ENCODE peak calls at places on chromosome 14, in nine cellular contexts. Z is NB4, I is stomach, K is AG04449, Q is AG10803, G is astrocyte of the spinal cord, L is foreskin fibroblast, Y is choroid plexus epithelial cell, M is mucosa of descending colon. W is an unnamed sample.

GRCh38 chr14:31947076-31947475 is 130.0 kb upstream of the ARHGAP5 start:
- DNase-seq in Z (no peak), I (no peak), K (no peak), Q (no peak), G (no peak), L (no peak), Y (no peak), M (no peak), W (no peak)

GRCh38 chr14:102125546-102125945 is 14.2 kb upstream of the WDR20 start:
- DNase-seq in Z (no peak), I (no peak), K (no peak), Q (no peak), G (no peak), L (no peak), Y (peak), M (no peak), W (no peak)

GRCh38 chr14:32724864-32725550 is 213.7 kb upstream of the NPAS3 start:
- DNase-seq in Z (no peak), I (no peak), K (peak), Q (peak), G (peak), L (peak), Y (peak), M (no peak), W (peak)

GRCh38 chr14:38278035-38278434 is 22.1 kb upstream of the CLEC14A start:
- DNase-seq in Z (no peak), I (no peak), K (no peak), Q (no peak), G (no peak), L (peak), Y (peak), M (no peak), W (no peak)

GRCh38 chr14:102375126-102375525 is 12.4 kb downstream of the TECPR2 start:
- DNase-seq in Z (peak), I (no peak), K (no peak), Q (no peak), G (no peak), L (no peak), Y (no peak), M (no peak), W (no peak)

GRCh38 chr14:53630336-53630735 is 326.3 kb downstream of the BMP4 start:
- DNase-seq in Z (no peak), I (no peak), K (no peak), Q (no peak), G (peak), L (no peak), Y (no peak), M (no peak), W (no peak)

GRCh38 chr14:59918824-59919581 is 941 bp upstream of the LRRC9 start:
- DNase-seq in Z (peak), I (no peak), K (no peak), Q (peak), G (peak), L (peak), Y (peak), M (peak), W (peak)

GRCh38 chr14:65720171-65720570 is 307.6 kb downstream of the FUT8 start:
- DNase-seq in Z (no peak), I (no peak), K (no peak), Q (no peak), G (no peak), L (no peak), Y (no peak), M (no peak), W (no peak)

GRCh38 chr14:68964300-68965093 is 14.6 kb downstream of the ACTN1 start:
- DNase-seq in Z (no peak), I (no peak), K (no peak), Q (no peak), G (no peak), L (peak), Y (peak), M (peak), W (no peak)
- H3K4me3 ChIP-seq in Z (no peak), I (no peak), K (no peak), Q (no peak), G (no peak), L (no peak), Y (no peak), M (no peak), W (no peak)

DNA sequence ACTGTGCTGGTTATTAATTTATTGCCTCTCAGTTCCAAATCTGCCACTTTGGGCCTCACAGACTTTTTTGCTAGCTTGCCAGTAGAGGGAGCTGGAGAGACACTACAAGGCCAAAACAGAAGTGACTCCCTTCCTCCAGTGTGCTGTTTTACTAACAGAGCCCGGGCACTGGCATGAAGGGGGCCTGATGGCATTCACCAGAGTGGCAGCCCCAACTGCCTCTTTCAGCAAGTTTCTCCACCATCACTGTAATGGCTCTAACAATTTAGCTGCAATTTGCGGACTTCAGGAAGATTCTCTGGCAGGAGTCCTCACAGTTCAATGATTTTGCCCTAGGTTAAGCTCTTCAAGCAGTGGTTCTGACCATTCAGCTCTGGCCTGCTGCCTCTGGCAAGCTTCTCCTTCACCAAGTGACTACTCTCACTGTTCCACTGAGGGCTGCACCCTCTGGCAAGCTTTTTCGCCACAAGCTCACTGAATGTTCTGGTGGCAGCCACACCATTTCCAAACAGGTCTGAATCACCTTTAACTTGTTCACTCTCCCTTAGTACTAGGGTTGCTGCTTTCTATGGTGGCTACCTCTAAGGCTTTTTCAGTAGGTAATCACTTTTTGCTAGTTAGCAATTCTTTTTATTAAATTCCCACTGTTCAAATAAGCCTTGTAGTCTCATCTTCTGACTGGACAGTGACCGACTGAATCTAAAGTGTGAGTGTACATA is 104.9 kb downstream of the ZC3H14 start:
- DNase-seq in Z (peak), I (peak), K (peak), Q (peak), G (peak), L (peak), Y (peak), M (peak), W (peak)
- H3K4me3 ChIP-seq in Z (no peak), I (no peak), K (no peak), Q (no peak), G (no peak), L (no peak), Y (no peak), M (no peak), W (no peak)

DNA sequence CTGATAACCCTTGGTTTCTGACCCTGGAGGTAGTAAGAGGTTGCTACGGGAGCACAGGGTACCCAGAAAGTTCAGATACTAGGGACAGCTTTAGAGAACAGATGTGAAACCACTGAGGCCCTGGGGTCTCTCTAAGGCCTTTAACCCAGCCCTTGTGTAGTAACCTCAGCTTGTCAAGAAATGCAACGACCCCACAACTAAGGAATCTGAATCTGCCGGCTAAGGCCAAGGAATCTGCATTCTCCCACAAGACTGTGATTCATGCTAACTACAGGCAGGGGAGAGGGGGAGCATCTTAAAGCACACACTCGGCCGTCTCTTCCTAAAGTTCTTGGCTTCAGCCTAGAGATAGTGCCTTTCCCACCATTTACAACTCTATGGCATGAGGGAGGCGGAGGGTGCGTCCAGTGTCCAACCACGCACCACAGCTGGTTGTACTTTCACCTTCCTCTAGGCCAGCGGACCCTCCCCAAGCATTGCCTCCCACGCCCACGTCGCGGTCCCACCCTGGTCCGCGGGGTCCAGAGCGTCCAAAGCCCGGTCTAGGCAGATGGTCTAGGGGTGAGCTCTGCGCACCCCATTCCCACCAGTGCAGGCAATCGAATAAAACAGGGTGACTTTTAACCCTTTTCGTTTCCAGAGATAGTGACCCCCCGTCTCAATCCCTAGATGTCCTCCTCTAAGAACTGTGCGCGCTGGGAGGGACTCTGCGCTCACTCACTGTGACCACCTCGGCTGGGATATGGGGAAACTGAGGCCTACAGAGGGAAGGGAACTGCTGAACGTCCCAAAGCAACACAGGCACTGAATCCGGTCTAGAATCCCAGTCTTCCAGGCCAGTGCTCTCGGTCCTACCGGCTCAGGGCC is 704 bp upstream of the VASH1 start:
- DNase-seq in Z (no peak), I (no peak), K (no peak), Q (no peak), G (no peak), L (no peak), Y (no peak), M (no peak), W (no peak)
- H3K4me3 ChIP-seq in Z (no peak), I (peak), K (peak), Q (peak), G (peak), L (peak), Y (peak), M (no peak), W (peak)

GRCh38 chr14:100193417-100194357 is 34.2 kb upstream of the DEGS2 start:
- DNase-seq in Z (peak), I (no peak), K (no peak), Q (no peak), G (no peak), L (no peak), Y (no peak), M (peak), W (no peak)
- H3K4me3 ChIP-seq in Z (peak), I (peak), K (peak), Q (peak), G (peak), L (peak), Y (peak), M (no peak), W (peak)

GRCh38 chr14:77590845-77591506 is 25.5 kb downstream of the SPTLC2 start:
- DNase-seq in Z (peak), I (no peak), K (no peak), Q (no peak), G (no peak), L (no peak), Y (no peak), M (peak), W (no peak)
- H3K4me3 ChIP-seq in Z (no peak), I (no peak), K (no peak), Q (no peak), G (no peak), L (no peak), Y (no peak), M (no peak), W (no peak)

DNA sequence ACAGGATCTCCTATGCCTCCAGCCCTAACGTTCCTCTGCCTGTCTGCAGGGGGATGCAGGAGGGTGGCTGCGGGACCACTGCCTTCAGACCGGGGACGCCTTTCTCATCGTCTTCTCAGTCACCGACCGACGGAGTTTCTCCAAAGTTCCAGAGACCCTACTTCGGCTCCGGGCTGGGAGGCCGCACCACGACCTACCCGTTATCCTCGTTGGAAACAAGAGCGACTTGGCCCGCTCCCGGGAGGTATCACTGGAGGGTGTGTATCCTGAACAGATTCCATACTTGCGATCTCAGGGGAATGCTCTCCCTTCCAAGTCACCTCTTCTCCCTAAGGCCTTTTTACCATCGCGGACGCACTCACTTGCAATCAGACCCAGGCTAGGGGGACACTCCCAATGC is 3.0 kb downstream of the REM2 start:
- DNase-seq in Z (no peak), I (no peak), K (no peak), Q (no peak), G (no peak), L (no peak), Y (no peak), M (no peak), W (no peak)
- H3K4me3 ChIP-seq in Z (peak), I (peak), K (no peak), Q (no peak), G (no peak), L (no peak), Y (no peak), M (no peak), W (no peak)

GRCh38 chr14:74890262-74890661 is 8.5 kb downstream of the DLST start:
- DNase-seq in Z (no peak), I (no peak), K (no peak), Q (no peak), G (no peak), L (no peak), Y (no peak), M (no peak), W (no peak)
- H3K4me3 ChIP-seq in Z (no peak), I (no peak), K (no peak), Q (no peak), G (no peak), L (no peak), Y (no peak), M (no peak), W (no peak)

GRCh38 chr14:76947078-76947837 is 81.2 kb downstream of the IRF2BPL start:
- DNase-seq in Z (peak), I (peak), K (peak), Q (peak), G (peak), L (peak), Y (peak), M (peak), W (peak)
- H3K4me3 ChIP-seq in Z (no peak), I (no peak), K (no peak), Q (no peak), G (no peak), L (no peak), Y (no peak), M (no peak), W (no peak)

W was measured in MG63.